ENCODE peak calls at places on chromosomes 4 and X, in ten cellular contexts. D is foreskin fibroblast, Q is HFF-Myc, P is mesothelial cell of epicardium, Y is neural crest cell, O is psoas muscle, U is PC-9, T is GM12865, E is choroid plexus epithelial cell, J is fibroblast of lung. W is an unnamed sample.

GRCh38 chrX:26783512-26784225 is 567.7 kb downstream of the MAGEB5 start:
- DNase-seq in D (peak), Q (no peak), P (no peak), Y (peak), O (no peak), U (peak), T (peak), E (peak), J (peak), W (no peak)

GRCh38 chr4:185211035-185211434 is 1.6 kb downstream of the SNX25 start:
- DNase-seq in D (peak), Q (no peak), P (no peak), Y (no peak), O (no peak), U (no peak), T (peak), E (peak), J (peak), W (no peak)

GRCh38 chrX:39070009-39070408 is 268.8 kb downstream of the MID1IP1 start:
- DNase-seq in D (no peak), Q (no peak), P (no peak), Y (no peak), O (no peak), U (no peak), T (no peak), E (no peak), J (no peak), W (no peak)

GRCh38 chrX:68355629-68355920 is 77.7 kb downstream of the OPHN1 start:
- DNase-seq in D (no peak), Q (no peak), P (no peak), Y (no peak), O (no peak), U (peak), T (no peak), E (no peak), J (no peak), W (no peak)

GRCh38 chr4:70704333-70705145 is 16.2 kb downstream of the UTP3 start:
- DNase-seq in D (peak), Q (no peak), P (peak), Y (peak), O (peak), U (peak), T (peak), E (peak), J (peak), W (peak)

GRCh38 chr4:8506373-8507250 is 66.0 kb downstream of the TRMT44 start:
- DNase-seq in D (peak), Q (no peak), P (no peak), Y (no peak), O (peak), U (no peak), T (no peak), E (peak), J (peak), W (peak)

GRCh38 chr4:8695237-8696219 is 103.0 kb downstream of the CPZ start:
- DNase-seq in D (no peak), Q (no peak), P (peak), Y (no peak), O (no peak), U (no peak), T (no peak), E (no peak), J (no peak), W (no peak)

GRCh38 chr4:181777518-181777917 is 465.7 kb upstream of the TENM3 start:
- DNase-seq in D (no peak), Q (no peak), P (no peak), Y (no peak), O (no peak), U (no peak), T (no peak), E (no peak), J (no peak), W (no peak)

GRCh38 chrX:22155126-22155525 is 117.6 kb upstream of the CBLL2 start:
- DNase-seq in D (no peak), Q (no peak), P (no peak), Y (no peak), O (no peak), U (no peak), T (no peak), E (no peak), J (no peak), W (no peak)

GRCh38 chrX:19040373-19040772 is 56.5 kb upstream of the PHKA2 start:
- DNase-seq in D (peak), Q (no peak), P (no peak), Y (no peak), O (no peak), U (no peak), T (peak), E (no peak), J (peak), W (no peak)

GRCh38 chrX:46208225-46208854 is 336.9 kb downstream of the ZNF674 start:
- DNase-seq in D (peak), Q (peak), P (no peak), Y (no peak), O (no peak), U (no peak), T (peak), E (peak), J (peak), W (no peak)

GRCh38 chr4:52105276-52105675 is 54.2 kb downstream of the SPATA18 start:
- DNase-seq in D (no peak), Q (no peak), P (no peak), Y (no peak), O (no peak), U (no peak), T (no peak), E (no peak), J (no peak), W (no peak)

GRCh38 chr4:185532327-185532726 is 3.0 kb downstream of the PDLIM3 start:
- DNase-seq in D (no peak), Q (no peak), P (no peak), Y (no peak), O (no peak), U (no peak), T (no peak), E (no peak), J (no peak), W (no peak)

GRCh38 chr4:24988776-24989175 is 42.0 kb downstream of the LGI2 start:
- DNase-seq in D (peak), Q (no peak), P (no peak), Y (no peak), O (no peak), U (peak), T (no peak), E (peak), J (peak), W (no peak)

GRCh38 chr4:113472864-113473263 is 288.7 kb downstream of the CAMK2D start:
- DNase-seq in D (no peak), Q (no peak), P (no peak), Y (no peak), O (no peak), U (no peak), T (no peak), E (no peak), J (no peak), W (no peak)

GRCh38 chrX:896256-896655 is 265.7 kb downstream of the SHOX start:
- DNase-seq in D (no peak), Q (no peak), P (no peak), Y (no peak), O (no peak), U (no peak), T (no peak), E (no peak), J (no peak), W (no peak)

GRCh38 chrX:65509400-65509799 is 25.2 kb downstream of the LAS1L start:
- DNase-seq in D (no peak), Q (no peak), P (no peak), Y (no peak), O (no peak), U (no peak), T (no peak), E (no peak), J (no peak), W (no peak)

GRCh38 chr4:153577053-153577452 is 107.0 kb upstream of the TLR2 start:
- DNase-seq in D (no peak), Q (no peak), P (no peak), Y (no peak), O (no peak), U (no peak), T (no peak), E (no peak), J (no peak), W (no peak)

GRCh38 chrX:15686818-15687685 is 22.4 kb upstream of the CLTRN start:
- DNase-seq in D (peak), Q (peak), P (no peak), Y (peak), O (no peak), U (peak), T (peak), E (peak), J (peak), W (peak)

GRCh38 chr4:104451573-104451972 is 43.1 kb downstream of the CXXC4 start:
- DNase-seq in D (no peak), Q (no peak), P (no peak), Y (no peak), O (no peak), U (no peak), T (peak), E (no peak), J (peak), W (no peak)
- TF ChIP-seq CTCF in D (no peak), Q (no peak), P (no peak), Y (peak), O (peak), U (no peak), T (peak), E (no peak), J (peak), W (no peak)

DNA sequence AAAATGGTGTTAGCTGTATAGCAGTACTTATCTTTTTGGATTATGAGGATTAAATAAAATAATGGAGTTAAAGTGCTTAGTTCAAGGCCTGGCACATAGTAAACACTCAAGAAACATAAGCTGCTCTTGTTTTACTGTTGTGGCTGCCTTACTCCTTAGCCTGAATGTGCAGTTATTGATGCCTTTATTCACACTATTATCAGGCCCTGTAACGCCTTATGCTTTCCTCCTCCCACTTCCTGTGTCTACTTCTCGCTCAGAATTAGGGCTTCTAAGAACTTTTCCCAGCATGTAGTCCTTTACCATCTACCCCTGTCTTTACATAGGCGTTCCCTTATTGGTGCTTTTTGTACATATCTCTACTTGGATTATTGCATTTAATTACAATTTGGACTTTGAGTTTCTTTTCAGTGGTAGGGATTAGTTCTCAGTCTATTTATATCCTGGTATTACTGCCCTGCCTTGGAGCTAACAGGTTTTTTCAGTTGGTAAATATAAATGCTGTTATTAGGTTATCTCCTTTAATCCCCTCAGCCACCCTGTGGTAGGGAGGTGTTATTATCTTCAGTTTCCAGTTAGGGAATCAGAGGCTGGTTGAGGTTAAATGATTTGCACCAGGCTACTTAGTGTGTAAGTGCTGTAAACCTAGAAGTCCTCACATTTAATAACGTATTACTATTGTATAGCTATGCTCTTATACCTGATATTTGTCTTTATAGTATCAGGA is 83.9 kb downstream of the RBPJ start:
- DNase-seq in D (no peak), Q (no peak), P (no peak), Y (no peak), O (no peak), U (no peak), T (no peak), E (no peak), J (no peak), W (no peak)
- TF ChIP-seq CTCF in D (no peak), Q (no peak), P (no peak), Y (peak), O (peak), U (no peak), T (no peak), E (no peak), J (no peak), W (no peak)

GRCh38 chrX:134374910-134375309 is 85.1 kb upstream of the HPRT1 start:
- DNase-seq in D (no peak), Q (no peak), P (no peak), Y (no peak), O (no peak), U (no peak), T (no peak), E (peak), J (no peak), W (no peak)

GRCh38 chrX:134373736-134374135 is 86.2 kb upstream of the HPRT1 start:
- DNase-seq in D (no peak), Q (no peak), P (no peak), Y (no peak), O (no peak), U (no peak), T (no peak), E (no peak), J (no peak), W (no peak)

GRCh38 chrX:134375691-134376090 is 84.3 kb upstream of the HPRT1 start:
- DNase-seq in D (no peak), Q (no peak), P (no peak), Y (no peak), O (no peak), U (no peak), T (no peak), E (no peak), J (no peak), W (no peak)

GRCh38 chrX:134374294-134374693 is 85.7 kb upstream of the HPRT1 start:
- DNase-seq in D (no peak), Q (no peak), P (no peak), Y (no peak), O (no peak), U (no peak), T (no peak), E (peak), J (no peak), W (no peak)

DNA sequence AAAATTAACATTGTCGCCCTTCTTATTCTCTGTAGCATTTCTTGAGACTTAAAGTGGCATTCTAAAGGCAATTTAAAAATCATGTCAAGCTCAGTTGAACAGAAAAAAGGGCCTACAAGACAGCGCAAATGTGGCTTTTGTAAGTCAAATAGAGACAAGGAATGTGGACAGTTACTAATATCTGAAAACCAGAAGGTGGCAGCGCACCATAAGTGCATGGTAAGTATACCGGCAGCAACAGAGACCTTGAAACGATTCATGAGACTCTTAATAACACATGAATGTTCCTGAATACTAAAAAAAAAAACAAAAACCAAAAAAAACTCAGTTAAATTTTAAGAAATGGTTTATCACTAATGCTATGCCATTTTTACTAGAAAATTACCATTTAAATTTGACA is 82.4 kb upstream of the HPRT1 start:
- DNase-seq in D (peak), Q (no peak), P (no peak), Y (no peak), O (no peak), U (no peak), T (peak), E (peak), J (peak), W (no peak)
- TF ChIP-seq CTCF in D (peak), Q (peak), P (no peak), Y (peak), O (no peak), U (peak), T (peak), E (peak), J (peak), W (no peak)

DNA sequence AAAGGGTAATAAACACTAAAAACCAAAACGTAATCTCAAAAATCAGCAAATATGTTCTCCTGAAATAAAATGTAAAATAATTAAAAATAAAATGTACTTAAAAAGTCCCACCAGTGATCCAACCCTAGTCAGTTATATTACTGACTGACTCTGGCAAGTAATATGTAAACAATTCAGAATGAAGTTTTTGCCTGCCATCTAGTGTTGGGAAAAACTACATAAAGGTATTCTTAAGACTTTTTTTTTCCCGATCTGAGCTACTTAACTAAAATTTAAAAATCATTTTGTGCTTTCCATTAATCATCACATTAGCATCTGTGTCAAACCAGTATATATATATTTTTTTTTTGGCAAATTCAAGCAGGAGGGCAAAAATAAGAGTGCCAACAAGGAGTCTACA is 24.0 kb downstream of the RCHY1 start:
- DNase-seq in D (peak), Q (no peak), P (no peak), Y (no peak), O (no peak), U (no peak), T (no peak), E (peak), J (peak), W (no peak)
- TF ChIP-seq CTCF in D (peak), Q (no peak), P (peak), Y (peak), O (peak), U (peak), T (peak), E (peak), J (no peak), W (no peak)

DNA sequence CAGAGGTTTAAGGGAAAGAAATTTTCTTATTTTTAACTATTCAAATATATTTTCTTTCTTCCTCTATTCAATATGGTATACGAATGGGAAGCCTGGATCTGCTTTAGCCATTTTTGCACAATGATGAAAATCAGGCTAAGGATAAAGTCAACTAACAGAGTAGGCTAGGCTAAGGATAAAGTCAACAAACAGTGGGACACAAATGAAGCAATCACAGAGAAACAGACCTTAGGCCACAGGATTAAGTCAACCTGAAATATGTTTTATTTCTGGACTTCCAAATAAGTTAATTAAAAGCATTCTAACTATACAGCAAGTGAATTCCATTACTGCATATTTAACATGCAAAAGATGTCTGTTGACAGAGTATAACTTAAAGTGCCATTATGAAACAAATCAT is 17.0 kb downstream of the DYNLT3 start:
- DNase-seq in D (peak), Q (no peak), P (no peak), Y (no peak), O (no peak), U (no peak), T (no peak), E (no peak), J (peak), W (no peak)
- TF ChIP-seq CTCF in D (no peak), Q (no peak), P (no peak), Y (no peak), O (no peak), U (no peak), T (no peak), E (no peak), J (no peak), W (no peak)

GRCh38 chr4:20313237-20314030 is 61.7 kb downstream of the SLIT2 start:
- DNase-seq in D (no peak), Q (no peak), P (peak), Y (peak), O (peak), U (no peak), T (peak), E (peak), J (no peak), W (no peak)
- TF ChIP-seq CTCF in D (no peak), Q (no peak), P (no peak), Y (peak), O (no peak), U (no peak), T (peak), E (peak), J (no peak), W (no peak)

GRCh38 chrX:71870337-71871098 is 40.1 kb upstream of the NHSL2 start:
- DNase-seq in D (peak), Q (peak), P (no peak), Y (peak), O (no peak), U (peak), T (peak), E (peak), J (no peak), W (no peak)
- TF ChIP-seq CTCF in D (no peak), Q (peak), P (no peak), Y (peak), O (no peak), U (no peak), T (peak), E (peak), J (no peak), W (no peak)

GRCh38 chrX:47217852-47218279 is 615 bp upstream of the CDK16 start:
- DNase-seq in D (peak), Q (peak), P (peak), Y (peak), O (peak), U (peak), T (peak), E (peak), J (peak), W (peak)

GRCh38 chrX:47218920-47219815 is 687 bp downstream of the CDK16 start:
- DNase-seq in D (peak), Q (no peak), P (peak), Y (peak), O (peak), U (peak), T (peak), E (no peak), J (peak), W (no peak)

GRCh38 chrX:47216393-47216925 is 2.0 kb upstream of the CDK16 start:
- DNase-seq in D (no peak), Q (no peak), P (no peak), Y (no peak), O (no peak), U (no peak), T (no peak), E (no peak), J (no peak), W (no peak)

GRCh38 chrX:47218280-47218919 is at the start of gene CDK16:
- DNase-seq in D (peak), Q (peak), P (peak), Y (peak), O (peak), U (peak), T (peak), E (peak), J (peak), W (peak)

GRCh38 chrX:47217121-47217851 is 1.2 kb upstream of the CDK16 start:
- DNase-seq in D (peak), Q (peak), P (no peak), Y (peak), O (peak), U (peak), T (no peak), E (peak), J (no peak), W (no peak)
- TF ChIP-seq CTCF in D (no peak), Q (no peak), P (no peak), Y (no peak), O (no peak), U (no peak), T (no peak), E (no peak), J (no peak), W (no peak)

GRCh38 chr4:75891611-75892010 is 10.6 kb downstream of the PPEF2 start:
- DNase-seq in D (no peak), Q (no peak), P (no peak), Y (no peak), O (no peak), U (no peak), T (no peak), E (no peak), J (no peak), W (no peak)

GRCh38 chr4:75889537-75890199 is 12.6 kb downstream of the PPEF2 start:
- DNase-seq in D (no peak), Q (no peak), P (no peak), Y (no peak), O (no peak), U (no peak), T (no peak), E (no peak), J (no peak), W (no peak)

GRCh38 chr4:75895744-75896314 is 6.4 kb downstream of the PPEF2 start:
- DNase-seq in D (peak), Q (no peak), P (no peak), Y (no peak), O (no peak), U (no peak), T (peak), E (peak), J (peak), W (no peak)

GRCh38 chr4:75892508-75892907 is 9.7 kb downstream of the PPEF2 start:
- DNase-seq in D (no peak), Q (no peak), P (no peak), Y (no peak), O (no peak), U (peak), T (peak), E (no peak), J (no peak), W (no peak)
- TF ChIP-seq CTCF in D (no peak), Q (peak), P (peak), Y (peak), O (no peak), U (peak), T (peak), E (peak), J (no peak), W (no peak)